ENCODE peak calls at places on chromosomes 2 and 18, in ten cellular contexts. Y is stimulated activated CD8-positive, alpha-beta memory T cell treated with anti-CD3 and anti-CD28 coated beads, Interleukin-4, amount 100 ng/mL, for 24 hours; H is Caki2; R is pancreas; G is iris pigment epithelial cell; L is stimulated activated CD4-positive, alpha-beta T cell treated with anti-CD3 and anti-CD28 coated beads, Interleukin-1b, Interleukin-23, amount 100 ng/mL, for 24 hours; T is H4; O is LoVo; Z is NCI-H1417; K is progenitor cell of endocrine pancreas. D is an unnamed sample.

GRCh38 chr2:45874324-45874723 is 222.8 kb downstream of the PRKCE start:
- DNase-seq in Y (no peak), H (no peak), R (peak; percentile 93), G (no peak), L (no peak), T (no peak), O (no peak), Z (no peak), K (no peak), D (no peak)

GRCh38 chr2:233263045-233263570 is 11.6 kb downstream of the ATG16L1 start:
- DNase-seq in Y (no peak), H (no peak), R (no peak), G (no peak), L (no peak), T (no peak), O (no peak), Z (no peak), K (no peak), D (no peak)

GRCh38 chr2:239724851-239725550 is 300.1 kb downstream of the NDUFA10 start:
- DNase-seq in Y (no peak), H (no peak), R (no peak), G (no peak), L (no peak), T (no peak), O (no peak), Z (peak; percentile 62), K (no peak), D (no peak)

GRCh38 chr2:26932974-26933373 is 37.5 kb upstream of the MAPRE3 start:
- DNase-seq in Y (no peak), H (no peak), R (no peak), G (no peak), L (no peak), T (no peak), O (no peak), Z (no peak), K (no peak), D (no peak)

GRCh38 chr18:3605562-3606443 is 155.8 kb downstream of the TGIF1 start:
- DNase-seq in Y (no peak), H (peak; percentile 58), R (no peak), G (peak; percentile 54), L (no peak), T (peak; percentile 29), O (peak; percentile 38), Z (no peak), K (no peak), D (no peak)

GRCh38 chr2:138079976-138080375 is 115.7 kb downstream of the HNMT start:
- DNase-seq in Y (no peak), H (no peak), R (no peak), G (no peak), L (no peak), T (no peak), O (no peak), Z (no peak), K (no peak), D (no peak)

GRCh38 chr2:102606353-102606752 is 13.0 kb upstream of the SLC9A2 start:
- DNase-seq in Y (no peak), H (peak; percentile 14), R (no peak), G (peak; percentile 15), L (no peak), T (peak; percentile 40), O (no peak), Z (no peak), K (no peak), D (peak; percentile 12)

GRCh38 chr18:31064130-31064529 is 21.6 kb upstream of the DSC3 start:
- DNase-seq in Y (no peak), H (no peak), R (no peak), G (peak; percentile 31), L (no peak), T (no peak), O (no peak), Z (no peak), K (no peak), D (no peak)

GRCh38 chr18:36107477-36107876 is 21.7 kb downstream of the SLC39A6 start:
- DNase-seq in Y (no peak), H (no peak), R (no peak), G (no peak), L (no peak), T (no peak), O (no peak), Z (no peak), K (no peak), D (no peak)

GRCh38 chr2:128304715-128305554 is 13.7 kb downstream of the HS6ST1 start:
- DNase-seq in Y (no peak), H (peak; percentile 72), R (peak; percentile 80), G (peak; percentile 98), L (no peak), T (peak; percentile 98), O (peak; percentile 44), Z (peak; percentile 73), K (no peak), D (peak; percentile 88)

GRCh38 chr18:78979682-78980278 is at the start of gene SALL3:
- DNase-seq in Y (no peak), H (no peak), R (no peak), G (no peak), L (no peak), T (no peak), O (no peak), Z (peak; percentile 64), K (no peak), D (no peak)

GRCh38 chr2:69438580-69438979 is 1.3 kb upstream of the NFU1 start:
- DNase-seq in Y (no peak), H (no peak), R (no peak), G (no peak), L (no peak), T (no peak), O (no peak), Z (no peak), K (no peak), D (no peak)

GRCh38 chr2:80288576-80288975 is 16.0 kb downstream of the LRRTM1 start:
- DNase-seq in Y (no peak), H (no peak), R (no peak), G (no peak), L (no peak), T (no peak), O (no peak), Z (no peak), K (no peak), D (no peak)

GRCh38 chr2:232455426-232456255 is at the start of gene ALPI:
- DNase-seq in Y (no peak), H (no peak), R (no peak), G (peak; percentile 13), L (no peak), T (no peak), O (peak; percentile 72), Z (no peak), K (no peak), D (no peak)

GRCh38 chr2:137865954-137866540 is 98.2 kb upstream of the HNMT start:
- DNase-seq in Y (peak; percentile 26), H (no peak), R (no peak), G (peak; percentile 48), L (no peak), T (peak; percentile 46), O (peak; percentile 23), Z (peak; percentile 72), K (peak; percentile 46), D (peak; percentile 10)